ENCODE peak calls at places on chromosomes 5 and 9, in four cellular contexts. One of them, this sample, is unnamed.
A peak's percentile ranks its signal among the peaks of the same experiment; 100 is the strongest.

GRCh38 chr5:154331267-154331666 is 114.5 kb upstream of the SAP30L start:
- DNase-seq in uterus: no peak
- DNase-seq in cardiac muscle cell: no peak
- DNase-seq in fibroblast of lung: no peak
- DNase-seq in this sample: no peak

GRCh38 chr9:76592105-76593010 is 133.4 kb downstream of the GCNT1 start:
- DNase-seq in cardiac muscle cell: peak; percentile 75
- DNase-seq in fibroblast of lung: no peak
- DNase-seq in uterus: no peak
- DNase-seq in this sample: no peak

GRCh38 chr5:179974946-179975712 is 67.4 kb upstream of the TBC1D9B start:
- DNase-seq in fibroblast of lung: peak; percentile 14
- DNase-seq in cardiac muscle cell: peak; percentile 41
- DNase-seq in uterus: no peak
- DNase-seq in this sample: peak; percentile 18

GRCh38 chr5:139667001-139667729 is 19.0 kb downstream of the CXXC5 start:
- DNase-seq in fibroblast of lung: no peak
- DNase-seq in cardiac muscle cell: no peak
- DNase-seq in uterus: no peak
- DNase-seq in this sample: no peak

GRCh38 chr9:132849168-132849831 is 28.8 kb downstream of the AK8 start:
- DNase-seq in uterus: no peak
- DNase-seq in fibroblast of lung: peak; percentile 13
- DNase-seq in cardiac muscle cell: peak; percentile 53
- DNase-seq in this sample: no peak

GRCh38 chr5:136028782-136029742 is at the start of gene TGFBI:
- DNase-seq in cardiac muscle cell: peak; percentile 80
- DNase-seq in fibroblast of lung: peak; percentile 55
- DNase-seq in uterus: peak; percentile 57
- DNase-seq in this sample: peak; percentile 79

GRCh38 chr9:111038336-111039202 is at the start of gene LPAR1:
- DNase-seq in cardiac muscle cell: peak; percentile 72
- DNase-seq in fibroblast of lung: peak; percentile 76
- DNase-seq in uterus: peak; percentile 39
- DNase-seq in this sample: peak; percentile 50

GRCh38 chr5:172531704-172532026 is 77.3 kb upstream of the SH3PXD2B start:
- DNase-seq in uterus: no peak
- DNase-seq in fibroblast of lung: no peak
- DNase-seq in cardiac muscle cell: no peak
- DNase-seq in this sample: no peak

GRCh38 chr9:21803674-21804048 is 1.2 kb downstream of the MTAP start:
- DNase-seq in uterus: no peak
- DNase-seq in fibroblast of lung: no peak
- DNase-seq in cardiac muscle cell: peak; percentile 35
- DNase-seq in this sample: no peak

GRCh38 chr9:94472766-94473165 is 82.1 kb upstream of the PCAT7 start:
- DNase-seq in fibroblast of lung: no peak
- DNase-seq in uterus: no peak
- DNase-seq in cardiac muscle cell: peak; percentile 24
- DNase-seq in this sample: no peak

GRCh38 chr5:175254155-175254554 is 189.8 kb downstream of the DRD1 start:
- DNase-seq in uterus: no peak
- DNase-seq in cardiac muscle cell: peak; percentile 6
- DNase-seq in fibroblast of lung: peak; percentile 75
- DNase-seq in this sample: no peak

GRCh38 chr9:108271646-108272349 is 584.0 kb downstream of the ACTL7B start:
- DNase-seq in cardiac muscle cell: peak; percentile 72
- DNase-seq in uterus: peak; percentile 30
- DNase-seq in fibroblast of lung: peak; percentile 95
- DNase-seq in this sample: peak; percentile 44

GRCh38 chr5:35832757-35833156 is 23.9 kb upstream of the IL7R start:
- DNase-seq in fibroblast of lung: no peak
- DNase-seq in uterus: no peak
- DNase-seq in cardiac muscle cell: no peak
- DNase-seq in this sample: no peak

GRCh38 chr5:179729727-179730126 is 2.9 kb upstream of the MAML1 start:
- DNase-seq in uterus: no peak
- DNase-seq in fibroblast of lung: no peak
- DNase-seq in cardiac muscle cell: no peak
- DNase-seq in this sample: no peak

GRCh38 chr5:53560028-53560427 is 411 bp upstream of the NDUFS4 start:
- DNase-seq in cardiac muscle cell: no peak
- DNase-seq in uterus: no peak
- DNase-seq in fibroblast of lung: no peak
- DNase-seq in this sample: no peak

GRCh38 chr9:135547756-135548736 is 2.1 kb downstream of the OBP2A start:
- DNase-seq in cardiac muscle cell: no peak
- DNase-seq in uterus: no peak
- DNase-seq in fibroblast of lung: no peak
- DNase-seq in this sample: no peak

GRCh38 chr9:80157128-80157527 is 585.4 kb downstream of the TLE4 start:
- DNase-seq in uterus: no peak
- DNase-seq in fibroblast of lung: no peak
- DNase-seq in cardiac muscle cell: no peak
- DNase-seq in this sample: no peak

GRCh38 chr9:70133253-70134208 is 89.9 kb downstream of the MAMDC2 start:
- DNase-seq in fibroblast of lung: no peak
- DNase-seq in cardiac muscle cell: peak; percentile 24
- DNase-seq in uterus: no peak
- DNase-seq in this sample: no peak

GRCh38 chr5:52743970-52744369 is 43.7 kb upstream of the ITGA1 start:
- DNase-seq in fibroblast of lung: peak; percentile 79
- DNase-seq in cardiac muscle cell: peak; percentile 59
- DNase-seq in uterus: no peak
- DNase-seq in this sample: no peak

DNA sequence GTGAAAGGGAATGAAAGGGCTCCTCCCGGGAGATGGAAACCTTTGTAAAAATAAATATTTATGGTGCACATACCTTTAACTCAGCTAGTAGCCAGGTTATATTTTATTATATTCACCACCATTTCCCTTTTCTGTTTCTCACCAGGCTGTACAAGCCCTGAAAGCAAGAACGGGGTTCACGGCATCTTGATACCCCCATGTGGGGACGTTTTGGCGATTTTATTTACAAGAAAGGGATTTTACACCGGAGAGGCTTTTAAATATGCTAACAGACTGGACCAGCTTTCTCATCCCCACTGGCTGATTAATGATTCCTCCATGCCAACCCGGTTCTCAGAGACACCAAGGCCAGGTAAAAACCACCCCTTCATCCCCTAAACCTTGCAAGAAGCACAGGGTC is 19.2 kb downstream of the IL12B start:
- DNase-seq in cardiac muscle cell: no peak
- DNase-seq in uterus: no peak
- DNase-seq in fibroblast of lung: no peak
- DNase-seq in this sample: no peak
- H3K27me3 ChIP-seq in cardiac muscle cell: peaks cover 48% of the 10 kb centered on the region
- H3K27me3 ChIP-seq in uterus: no peaks in the 10 kb centered on the region
- H3K27me3 ChIP-seq in fibroblast of lung: peaks cover 29% of the 10 kb centered on the region
- H3K27me3 ChIP-seq in this sample: no peaks in the 10 kb centered on the region

GRCh38 chr9:97925497-97926334 is 3.4 kb upstream of the TRMO start:
- DNase-seq in uterus: no peak
- DNase-seq in fibroblast of lung: no peak
- DNase-seq in cardiac muscle cell: no peak
- DNase-seq in this sample: no peak
- H3K27me3 ChIP-seq in uterus: no peaks in the 10 kb centered on the region
- H3K27me3 ChIP-seq in fibroblast of lung: peaks cover 8% of the 10 kb centered on the region
- H3K27me3 ChIP-seq in cardiac muscle cell: peaks cover 65% of the 10 kb centered on the region
- H3K27me3 ChIP-seq in this sample: peaks cover 19% of the 10 kb centered on the region

DNA sequence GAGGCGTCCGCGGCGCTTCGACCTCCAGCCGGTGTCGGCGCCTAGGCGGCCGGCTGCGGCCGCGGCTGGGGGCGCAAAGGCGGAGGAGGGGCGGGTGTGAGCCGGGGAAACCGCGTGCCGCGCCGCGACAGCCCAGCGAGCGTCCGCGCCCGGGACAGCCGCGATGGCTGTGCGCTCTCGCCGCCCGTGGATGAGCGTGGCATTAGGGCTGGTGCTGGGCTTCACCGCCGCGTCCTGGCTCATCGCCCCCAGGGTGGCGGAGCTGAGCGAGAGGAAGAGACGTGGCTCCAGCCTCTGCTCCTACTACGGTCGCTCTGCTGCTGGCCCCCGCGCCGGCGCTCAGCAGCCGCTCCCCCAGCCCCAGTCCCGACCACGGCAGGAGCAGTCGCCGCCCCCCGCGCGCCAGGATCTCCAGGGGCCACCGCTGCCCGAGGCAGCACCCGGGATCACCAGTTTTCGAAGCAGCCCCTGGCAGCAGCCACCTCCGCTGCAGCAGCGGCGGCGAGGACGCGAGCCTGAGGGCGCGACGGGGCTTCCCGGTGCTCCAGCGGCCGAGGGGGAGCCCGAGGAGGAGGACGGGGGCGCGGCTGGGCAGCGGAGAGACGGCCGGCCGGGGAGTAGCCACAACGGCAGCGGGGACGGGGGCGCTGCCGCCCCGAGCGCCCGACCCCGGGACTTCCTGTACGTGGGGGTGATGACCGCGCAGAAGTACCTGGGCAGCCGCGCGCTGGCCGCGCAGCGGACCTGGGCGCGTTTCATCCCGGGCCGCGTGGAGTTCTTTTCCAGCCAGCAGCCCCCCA is 602 bp downstream of the CHSY3 start:
- DNase-seq in uterus: peak; percentile 14
- DNase-seq in fibroblast of lung: no peak
- DNase-seq in cardiac muscle cell: peak; percentile 16
- DNase-seq in this sample: no peak
- H3K27me3 ChIP-seq in uterus: no peaks in the 10 kb centered on the region
- H3K27me3 ChIP-seq in fibroblast of lung: peaks cover 5% of the 10 kb centered on the region
- H3K27me3 ChIP-seq in cardiac muscle cell: peaks cover 43% of the 10 kb centered on the region
- H3K27me3 ChIP-seq in this sample: peaks cover 56% of the 10 kb centered on the region

DNA sequence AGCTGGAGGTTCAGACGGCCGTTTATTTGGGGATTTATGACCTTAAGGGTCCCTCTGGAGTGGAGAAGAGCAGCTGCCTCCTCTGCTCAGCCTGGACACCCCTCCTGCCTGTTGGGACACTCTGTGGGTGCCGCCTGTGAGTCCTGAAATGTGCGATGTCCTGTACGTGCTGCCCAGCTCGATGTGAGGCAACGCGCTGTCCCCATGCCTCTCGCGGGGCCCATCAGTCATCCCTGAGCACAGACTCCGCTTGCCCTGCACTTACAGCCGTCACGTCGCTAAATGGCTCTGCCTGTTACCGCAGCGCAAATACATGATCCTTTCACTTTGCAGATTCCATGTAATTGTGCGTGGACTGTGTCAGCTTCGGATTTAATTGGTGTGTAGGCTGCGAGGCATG is 27.2 kb downstream of the IRX4 start:
- DNase-seq in fibroblast of lung: no peak
- DNase-seq in uterus: no peak
- DNase-seq in cardiac muscle cell: no peak
- DNase-seq in this sample: no peak
- H3K27me3 ChIP-seq in fibroblast of lung: peaks cover 14% of the 10 kb centered on the region
- H3K27me3 ChIP-seq in uterus: no peaks in the 10 kb centered on the region
- H3K27me3 ChIP-seq in cardiac muscle cell: no peaks in the 10 kb centered on the region
- H3K27me3 ChIP-seq in this sample: peaks cover 14% of the 10 kb centered on the region

GRCh38 chr5:1180841-1181271 is 20.5 kb upstream of the SLC6A19 start:
- DNase-seq in uterus: no peak
- DNase-seq in cardiac muscle cell: no peak
- DNase-seq in fibroblast of lung: no peak
- DNase-seq in this sample: no peak
- H3K27me3 ChIP-seq in uterus: no peaks in the 10 kb centered on the region
- H3K27me3 ChIP-seq in cardiac muscle cell: no peaks in the 10 kb centered on the region
- H3K27me3 ChIP-seq in fibroblast of lung: no peaks in the 10 kb centered on the region
- H3K27me3 ChIP-seq in this sample: peaks cover 56% of the 10 kb centered on the region